ENCODE peak calls at places on chromosome 17, in seven cellular contexts. I is posterior cingulate gyrus, V is GOT3, M is NCI-H2081, Y is choroid plexus epithelial cell, G is neural progenitor cell, H is NCI-H345. R is an unnamed sample.

GRCh38 chr17:36501963-36502362 is 15.5 kb downstream of the ZNHIT3 start:
- DNase-seq in I (no peak), V (no peak), M (no peak), Y (no peak), G (no peak), H (no peak), R (no peak)

GRCh38 chr17:76529224-76529642 is 8.3 kb downstream of the CYGB start:
- DNase-seq in I (peak), V (no peak), M (no peak), Y (peak), G (no peak), H (no peak), R (peak)

GRCh38 chr17:8273884-8274444 is 14.5 kb upstream of the RANGRF start:
- DNase-seq in I (no peak), V (no peak), M (no peak), Y (no peak), G (no peak), H (no peak), R (no peak)

GRCh38 chr17:40283662-40284061 is 4.0 kb upstream of the CDC6 start:
- DNase-seq in I (no peak), V (no peak), M (no peak), Y (peak), G (no peak), H (no peak), R (no peak)

GRCh38 chr17:66509913-66510312 is 207.5 kb downstream of the PRKCA start:
- DNase-seq in I (no peak), V (no peak), M (no peak), Y (no peak), G (no peak), H (no peak), R (no peak)

GRCh38 chr17:73592531-73592961 is 51.7 kb downstream of the SDK2 start:
- DNase-seq in I (no peak), V (no peak), M (no peak), Y (no peak), G (no peak), H (no peak), R (no peak)

GRCh38 chr17:67713169-67713568 is 4.6 kb upstream of the NOL11 start:
- DNase-seq in I (no peak), V (no peak), M (no peak), Y (no peak), G (no peak), H (no peak), R (no peak)

GRCh38 chr17:39753514-39754160 is 15.9 kb downstream of the GRB7 start:
- DNase-seq in I (peak), V (no peak), M (peak), Y (no peak), G (peak), H (peak), R (no peak)

GRCh38 chr17:59627770-59628171 is 8.1 kb downstream of the CLTC start:
- DNase-seq in I (no peak), V (no peak), M (no peak), Y (no peak), G (no peak), H (no peak), R (no peak)

R was measured in lower lobe of right lung.